ENCODE peak calls at places on chromosomes 16 and 17, in five cellular contexts. H is kidney epithelial cell, C is heart left ventricle, X is psoas muscle, B is GM12865. G is an unnamed sample.

GRCh38 chr17:57488856-57489255 is 232.5 kb downstream of the MSI2 start:
- DNase-seq in H (no peak), C (peak; percentile 74), X (peak; percentile 31), B (no peak), G (no peak)

GRCh38 chr16:15949210-15950166 is at the start of gene ABCC1:
- DNase-seq in H (no peak), C (peak; percentile 33), X (peak; percentile 52), B (peak; percentile 64), G (no peak)

GRCh38 chr16:50688867-50689266 is 4.5 kb upstream of the NOD2 start:
- DNase-seq in H (no peak), C (no peak), X (no peak), B (no peak), G (no peak)

GRCh38 chr17:51014129-51014528 is 106.5 kb downstream of the SPAG9 start:
- DNase-seq in H (no peak), C (no peak), X (no peak), B (no peak), G (no peak)

GRCh38 chr17:5396612-5397011 is 22.9 kb downstream of the NUP88 start:
- DNase-seq in H (no peak), C (no peak), X (no peak), B (no peak), G (no peak)

GRCh38 chr16:11161974-11162373 is 94.0 kb downstream of the SOCS1 start:
- DNase-seq in H (no peak), C (peak; percentile 48), X (no peak), B (no peak), G (no peak)

GRCh38 chr17:44847581-44847980 is at the start of gene HIGD1B:
- DNase-seq in H (no peak), C (peak; percentile 56), X (no peak), B (no peak), G (no peak)

GRCh38 chr16:25063102-25063501 is 47.9 kb upstream of the ARHGAP17 start:
- DNase-seq in H (no peak), C (no peak), X (no peak), B (peak; percentile 43), G (no peak)

GRCh38 chr17:8212312-8213180 is 2.2 kb upstream of the AURKB start:
- DNase-seq in H (no peak), C (no peak), X (no peak), B (no peak), G (peak; percentile 38)

GRCh38 chr17:56292010-56292409 is 138.7 kb downstream of the ANKFN1 start:
- DNase-seq in H (peak; percentile 42), C (no peak), X (no peak), B (no peak), G (peak; percentile 16)

GRCh38 chr17:1724351-1724868 is at the start of gene WDR81:
- DNase-seq in H (no peak), C (peak; percentile 94), X (peak; percentile 95), B (peak; percentile 95), G (peak; percentile 88)

GRCh38 chr16:29903579-29903978 is 3.3 kb downstream of the ASPHD1 start:
- DNase-seq in H (no peak), C (no peak), X (no peak), B (no peak), G (no peak)

GRCh38 chr17:47735536-47736011 is 2.5 kb downstream of the TBX21 start:
- DNase-seq in H (no peak), C (no peak), X (no peak), B (peak; percentile 80), G (no peak)

GRCh38 chr17:22506231-22506630 is 813.9 kb downstream of the KCNJ18 start:
- DNase-seq in H (no peak), C (no peak), X (no peak), B (no peak), G (no peak)

GRCh38 chr17:22510504-22510903 is 818.2 kb downstream of the KCNJ18 start:
- DNase-seq in H (no peak), C (no peak), X (no peak), B (no peak), G (no peak)

GRCh38 chr17:22505660-22506059 is 813.3 kb downstream of the KCNJ18 start:
- DNase-seq in H (no peak), C (no peak), X (no peak), B (no peak), G (no peak)

GRCh38 chr17:22506861-22507260 is 814.5 kb downstream of the KCNJ18 start:
- DNase-seq in H (no peak), C (no peak), X (no peak), B (no peak), G (no peak)

DNA sequence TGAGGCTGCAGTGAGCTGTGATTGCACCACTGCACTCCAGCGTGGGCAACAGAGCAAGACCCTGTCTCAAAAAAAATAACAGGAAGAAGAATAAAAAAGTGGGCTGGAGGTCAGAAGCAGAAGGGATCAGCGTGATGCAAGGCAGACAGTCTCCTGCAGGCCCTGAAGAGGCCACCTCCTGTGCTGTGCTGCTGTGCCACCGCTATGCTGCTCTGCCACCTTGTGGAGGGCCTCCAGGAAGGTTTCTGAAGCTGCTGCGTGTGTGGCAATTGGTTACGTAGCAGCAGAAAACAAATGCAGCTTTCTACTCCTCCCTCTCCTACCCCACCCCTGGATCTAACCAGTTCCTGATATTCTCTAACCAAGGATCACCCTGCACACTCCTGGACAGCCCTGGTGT is 815.5 kb downstream of the KCNJ18 start:
- DNase-seq in H (no peak), C (no peak), X (no peak), B (no peak), G (no peak)
- TF ChIP-seq CTCF in H (no peak), C (no peak), X (no peak), B (no peak), G (no peak)

GRCh38 chr17:49469831-49470568 is 25.1 kb upstream of the NGFR start:
- DNase-seq in H (no peak), C (peak; percentile 51), X (peak; percentile 46), B (no peak), G (no peak)

GRCh38 chr17:49471089-49471683 is 23.9 kb upstream of the NGFR start:
- DNase-seq in H (no peak), C (peak; percentile 61), X (peak; percentile 47), B (no peak), G (peak; percentile 59)

GRCh38 chr17:49472527-49472926 is 22.6 kb upstream of the NGFR start:
- DNase-seq in H (no peak), C (peak; percentile 38), X (no peak), B (no peak), G (no peak)

GRCh38 chr17:49473900-49474751 is 21.0 kb upstream of the NGFR start:
- DNase-seq in H (no peak), C (no peak), X (no peak), B (peak; percentile 35), G (no peak)

DNA sequence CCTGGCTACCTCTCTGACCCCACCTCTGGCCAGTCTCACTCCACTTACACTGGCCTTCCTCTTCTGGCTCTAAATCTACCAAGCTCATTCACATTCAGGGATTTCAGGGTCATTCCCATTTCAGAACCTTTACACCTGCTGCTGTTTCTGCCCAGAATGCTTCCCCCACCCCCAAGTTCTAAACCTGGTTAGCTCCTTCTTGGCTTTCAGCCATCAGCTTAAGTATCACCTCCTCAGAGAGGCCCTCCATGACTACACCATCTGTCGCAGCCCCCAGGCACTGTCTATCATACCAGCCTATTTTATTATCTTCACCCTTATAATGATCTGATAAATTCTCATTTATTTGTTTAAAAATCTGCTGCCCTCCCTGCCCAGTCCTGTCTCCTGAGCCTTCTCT is 23.3 kb upstream of the NGFR start:
- DNase-seq in H (no peak), C (no peak), X (no peak), B (no peak), G (no peak)
- H3K4me3 ChIP-seq in H (no peak overlapping the region), C (no peak overlapping the region), X (no peak overlapping the region), B (no peak overlapping the region), G (no peak overlapping the region)

GRCh38 chr17:9645858-9646555 is 690 bp downstream of the USP43 start:
- DNase-seq in H (no peak), C (no peak), X (peak; percentile 25), B (peak; percentile 20), G (peak; percentile 47)
- TF ChIP-seq CTCF in H (no peak), C (no peak), X (no peak), B (no peak), G (no peak)

DNA sequence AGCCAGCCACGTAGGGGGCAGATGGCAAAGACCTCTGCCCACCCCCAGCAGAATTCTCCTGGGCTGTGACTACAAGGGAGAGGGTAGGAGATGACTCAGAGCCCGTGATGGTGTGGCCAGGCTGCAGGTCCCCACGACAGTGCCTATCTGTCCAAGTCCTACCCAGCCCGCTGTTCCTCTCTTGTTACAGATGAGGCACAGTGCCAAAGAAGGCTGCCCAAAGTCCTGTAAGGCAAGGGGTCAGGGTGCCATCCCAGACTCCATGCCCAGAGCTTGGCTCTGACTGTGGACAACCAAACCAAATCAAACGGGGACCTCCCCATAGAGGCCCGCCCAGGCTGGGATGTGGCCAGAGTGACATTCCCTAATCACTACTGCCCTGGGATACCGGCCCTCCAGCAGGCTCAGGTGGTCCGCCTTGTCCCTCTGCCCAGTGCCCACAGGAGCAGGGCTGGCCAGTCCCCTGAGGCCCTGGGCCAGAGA is 12.6 kb upstream of the BCAR1 start:
- DNase-seq in H (no peak), C (peak; percentile 79), X (peak; percentile 75), B (no peak), G (no peak)
- H3K4me3 ChIP-seq in H (peak overlapping the region; percentile 96), C (peak overlapping the region; percentile 100), X (peak overlapping the region; percentile 100), B (no peak overlapping the region), G (peak overlapping the region; percentile 92)

DNA sequence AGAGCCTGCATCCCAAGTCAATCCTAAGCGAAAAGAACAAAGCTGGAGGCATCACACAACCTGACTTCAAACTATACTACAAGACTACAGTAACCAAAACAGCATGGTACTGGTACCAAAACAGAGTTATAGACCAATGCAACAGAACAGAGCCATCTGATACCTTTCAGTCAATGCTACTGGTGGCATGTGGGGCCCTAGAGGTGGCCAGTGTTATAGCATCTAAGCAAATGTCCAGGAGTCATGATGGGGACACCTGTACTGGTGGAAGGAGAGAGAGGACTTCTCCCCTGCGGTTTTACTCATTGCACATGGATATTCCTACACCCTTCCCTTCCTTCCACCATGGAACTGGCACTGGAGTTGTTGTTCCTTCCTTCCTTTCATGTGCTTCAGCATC is 6.0 kb upstream of the ASIC2 start:
- DNase-seq in H (no peak), C (no peak), X (no peak), B (no peak), G (no peak)
- TF ChIP-seq CTCF in H (no peak), C (no peak), X (no peak), B (no peak), G (no peak)

DNA sequence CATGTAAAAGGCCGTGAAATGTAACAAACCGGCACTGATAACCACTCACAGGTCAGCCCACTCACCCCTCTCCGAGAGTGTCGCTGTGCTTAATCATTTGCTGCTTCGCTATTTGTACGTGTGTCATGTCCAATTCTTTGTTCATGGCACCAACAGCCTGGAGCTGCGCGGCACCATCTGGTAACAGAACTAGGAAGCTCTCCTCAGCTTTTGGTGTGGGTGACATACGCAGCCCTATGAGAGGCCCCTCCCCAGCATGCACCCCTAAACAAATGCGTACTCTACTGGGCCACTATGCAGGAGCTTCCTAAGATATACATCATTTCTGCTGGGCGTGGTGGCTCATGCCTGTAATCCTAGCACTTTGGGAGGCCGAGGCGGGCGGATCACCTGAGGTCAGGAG is 2.3 kb upstream of the PECAM1 start:
- DNase-seq in H (no peak), C (no peak), X (no peak), B (no peak), G (no peak)
- H3K4me3 ChIP-seq in H (no peak overlapping the region), C (no peak overlapping the region), X (no peak overlapping the region), B (no peak overlapping the region), G (no peak overlapping the region)

GRCh38 chr17:77420476-77420803 is 279.7 kb downstream of the SEC14L1 start:
- DNase-seq in H (no peak), C (no peak), X (no peak), B (no peak), G (peak; percentile 40)
- TF ChIP-seq CTCF in H (no peak), C (no peak), X (no peak), B (no peak), G (peak; percentile 45)

GRCh38 chr16:9048302-9048700 is 43.1 kb upstream of the HAPSTR1 start:
- DNase-seq in H (no peak), C (no peak), X (no peak), B (no peak), G (peak; percentile 53)
- H3K4me3 ChIP-seq in H (no peak overlapping the region), C (no peak overlapping the region), X (no peak overlapping the region), B (no peak overlapping the region), G (no peak overlapping the region)